ENCODE peak calls at places on chromosomes 3 and 15, in six cellular contexts. F is endodermal cell, W is left ventricle myocardium inferior, D is transverse colon, A is suprapubic skin, G is uterus. E is an unnamed sample.

GRCh38 chr3:134799393-134799792 is 4.3 kb downstream of the EPHB1 start:
- DNase-seq in F (peak; percentile 50), W (no peak), D (no peak), A (no peak), G (no peak), E (no peak)

GRCh38 chr15:100999369-100999768 is 80.2 kb downstream of the LRRK1 start:
- DNase-seq in F (no peak), W (no peak), D (no peak), A (no peak), G (no peak), E (no peak)

GRCh38 chr3:87225659-87226058 is 1.4 kb upstream of the CHMP2B start:
- DNase-seq in F (no peak), W (no peak), D (peak; percentile 34), A (no peak), G (peak; percentile 25), E (no peak)

GRCh38 chr3:160804762-160805161 is 48.7 kb downstream of the PPM1L start:
- DNase-seq in F (no peak), W (peak; percentile 48), D (peak; percentile 47), A (no peak), G (peak; percentile 23), E (no peak)

GRCh38 chr3:110376119-110376518 is 695.5 kb upstream of the NECTIN3 start:
- DNase-seq in F (no peak), W (no peak), D (no peak), A (no peak), G (no peak), E (no peak)

GRCh38 chr3:81554348-81554747 is 207.1 kb downstream of the GBE1 start:
- DNase-seq in F (no peak), W (no peak), D (no peak), A (no peak), G (no peak), E (no peak)

GRCh38 chr3:21142031-21142430 is 609.0 kb downstream of the ZNF385D start:
- DNase-seq in F (no peak), W (no peak), D (no peak), A (no peak), G (no peak), E (no peak)

GRCh38 chr3:13215940-13216546 is 142.8 kb upstream of the IQSEC1 start:
- DNase-seq in F (no peak), W (no peak), D (no peak), A (no peak), G (no peak), E (no peak)

GRCh38 chr15:77838061-77838460 is 205.3 kb upstream of the LINGO1 start:
- DNase-seq in F (no peak), W (no peak), D (no peak), A (no peak), G (no peak), E (no peak)

GRCh38 chr15:77837649-77838025 is 204.9 kb upstream of the LINGO1 start:
- DNase-seq in F (no peak), W (no peak), D (no peak), A (no peak), G (no peak), E (no peak)

GRCh38 chr15:77834276-77834990 is 201.7 kb upstream of the LINGO1 start:
- DNase-seq in F (peak; percentile 22), W (no peak), D (no peak), A (no peak), G (no peak), E (no peak)

GRCh38 chr15:77836901-77837648 is 204.4 kb upstream of the LINGO1 start:
- DNase-seq in F (peak; percentile 45), W (no peak), D (no peak), A (no peak), G (no peak), E (no peak)

DNA sequence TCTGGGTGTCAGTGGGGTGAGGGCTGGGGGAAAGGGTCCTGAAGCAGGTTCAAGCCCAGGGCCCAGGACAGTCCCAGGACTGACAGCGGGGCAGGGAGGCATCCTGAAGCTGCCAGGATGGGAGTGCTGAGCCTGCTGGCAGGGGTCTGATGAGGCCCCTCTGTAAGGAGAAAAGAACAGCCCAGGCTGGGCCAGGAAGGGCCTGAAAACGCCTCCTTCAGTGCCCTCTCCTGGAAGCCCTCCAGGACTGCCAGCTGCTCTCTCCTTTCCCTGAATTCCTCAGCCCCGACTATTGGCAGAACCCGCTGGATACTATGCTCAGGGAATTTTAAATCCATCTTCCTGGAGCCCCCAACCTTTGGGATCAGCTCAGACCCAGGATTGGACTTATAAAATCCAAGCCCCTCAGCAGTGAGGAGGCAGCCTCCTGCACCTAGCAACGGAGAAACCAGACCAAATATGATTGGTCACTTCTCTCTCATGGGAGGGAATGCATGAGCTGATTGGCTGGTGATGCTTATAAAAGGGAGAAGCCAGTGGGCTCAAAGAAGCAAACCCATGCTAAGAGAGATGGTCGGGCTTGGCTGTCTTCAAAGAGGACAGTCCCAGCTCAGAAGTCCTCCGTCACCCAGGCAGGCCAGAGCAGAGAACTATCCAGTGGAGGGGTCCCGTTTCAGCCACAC is 203.5 kb upstream of the LINGO1 start:
- DNase-seq in F (peak; percentile 80), W (no peak), D (no peak), A (no peak), G (no peak), E (no peak)
- TF ChIP-seq CTCF in F (peak; percentile 29), W (no peak), D (no peak), A (no peak), G (no peak), E (no peak)

GRCh38 chr3:187646906-187647660 is 23.1 kb downstream of the SST start:
- DNase-seq in F (no peak), W (no peak), D (no peak), A (no peak), G (no peak), E (no peak)
- TF ChIP-seq CTCF in F (no peak), W (no peak), D (no peak), A (no peak), G (no peak), E (no peak)

GRCh38 chr15:29269485-29270168 is at the start of gene NSMCE3:
- DNase-seq in F (peak; percentile 94), W (peak; percentile 91), D (peak; percentile 92), A (peak; percentile 91), G (peak; percentile 88), E (peak; percentile 52)
- TF ChIP-seq CTCF in F (no peak), W (no peak), D (no peak), A (no peak), G (no peak), E (no peak)

DNA sequence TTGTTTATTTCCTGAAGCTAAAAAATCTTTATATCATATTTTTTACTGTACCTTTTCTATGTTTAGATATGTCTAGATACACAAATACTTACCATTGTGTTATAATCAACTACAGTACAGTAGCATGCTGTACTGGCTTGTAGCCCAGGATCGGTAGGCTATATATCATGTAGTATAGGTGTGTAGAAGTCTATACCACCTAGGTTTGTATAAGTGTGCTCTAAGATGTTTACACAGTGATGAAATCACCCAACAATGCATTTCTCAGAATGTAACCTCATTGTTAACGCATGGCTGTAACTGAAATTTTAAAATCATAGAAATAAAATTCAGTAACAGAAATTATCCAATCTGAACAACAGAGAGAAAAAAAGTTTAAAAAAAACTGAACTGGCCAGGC is 43.2 kb downstream of the EIF3J start:
- DNase-seq in F (no peak), W (no peak), D (no peak), A (no peak), G (no peak), E (no peak)
- TF ChIP-seq CTCF in F (no peak), W (no peak), D (no peak), A (no peak), G (no peak), E (no peak)